ENCODE peak calls at places on chromosomes 13 and 19, in four cellular contexts. One of them, this sample, is unnamed.
A peak's percentile ranks its signal among the peaks of the same experiment; 100 is the strongest.

GRCh38 chr13:48580886-48581285 is 48.0 kb upstream of the RCBTB2 start:
- DNase-seq in HuH-7.5: no peak
- DNase-seq in A549: no peak
- DNase-seq in mucosa of gallbladder: no peak
- DNase-seq in this sample: no peak

GRCh38 chr19:11577451-11578341 is at the start of gene ACP5:
- DNase-seq in HuH-7.5: no peak
- DNase-seq in A549: no peak
- DNase-seq in mucosa of gallbladder: no peak
- DNase-seq in this sample: no peak

GRCh38 chr13:45196622-45197021 is 4.2 kb downstream of the KCTD4 start:
- DNase-seq in HuH-7.5: no peak
- DNase-seq in A549: no peak
- DNase-seq in mucosa of gallbladder: no peak
- DNase-seq in this sample: no peak

GRCh38 chr19:30135358-30135757 is 193.3 kb downstream of the URI1 start:
- DNase-seq in HuH-7.5: no peak
- DNase-seq in A549: no peak
- DNase-seq in mucosa of gallbladder: no peak
- DNase-seq in this sample: no peak

GRCh38 chr13:40402931-40403412 is 263.5 kb downstream of the FOXO1 start:
- DNase-seq in HuH-7.5: no peak
- DNase-seq in A549: peak; percentile 19
- DNase-seq in mucosa of gallbladder: no peak
- DNase-seq in this sample: peak; percentile 47

GRCh38 chr13:72920097-72920496 is 138.2 kb downstream of the PIBF1 start:
- DNase-seq in HuH-7.5: no peak
- DNase-seq in A549: no peak
- DNase-seq in mucosa of gallbladder: no peak
- DNase-seq in this sample: no peak

GRCh38 chr19:8371011-8371804 is 7.3 kb downstream of the ANGPTL4 start:
- DNase-seq in HuH-7.5: no peak
- DNase-seq in A549: no peak
- DNase-seq in mucosa of gallbladder: no peak
- DNase-seq in this sample: no peak

GRCh38 chr13:100235311-100235901 is 146.5 kb downstream of the PCCA start:
- DNase-seq in HuH-7.5: peak; percentile 12
- DNase-seq in A549: peak; percentile 23
- DNase-seq in mucosa of gallbladder: peak; percentile 26
- DNase-seq in this sample: no peak

GRCh38 chr13:26062853-26063444 is 11.1 kb upstream of the SHISA2 start:
- DNase-seq in HuH-7.5: peak; percentile 27
- DNase-seq in A549: no peak
- DNase-seq in mucosa of gallbladder: peak; percentile 53
- DNase-seq in this sample: peak; percentile 59

GRCh38 chr13:48235100-48235813 is 2.3 kb downstream of the ITM2B start:
- DNase-seq in HuH-7.5: no peak
- DNase-seq in A549: no peak
- DNase-seq in mucosa of gallbladder: no peak
- DNase-seq in this sample: no peak

GRCh38 chr19:18542936-18543813 is at the start of gene FKBP8:
- DNase-seq in HuH-7.5: peak; percentile 98
- DNase-seq in A549: peak; percentile 84
- DNase-seq in mucosa of gallbladder: peak; percentile 94
- DNase-seq in this sample: peak; percentile 95

GRCh38 chr13:113880651-113881611 is 17.1 kb upstream of the GAS6 start:
- DNase-seq in HuH-7.5: no peak
- DNase-seq in A549: no peak
- DNase-seq in mucosa of gallbladder: no peak
- DNase-seq in this sample: no peak

GRCh38 chr19:43362179-43362578 is 8.7 kb downstream of the CD177 start:
- DNase-seq in HuH-7.5: no peak
- DNase-seq in A549: no peak
- DNase-seq in mucosa of gallbladder: no peak
- DNase-seq in this sample: no peak

GRCh38 chr13:42753697-42754096 is 27.7 kb upstream of the FAM216B start:
- DNase-seq in HuH-7.5: no peak
- DNase-seq in A549: no peak
- DNase-seq in mucosa of gallbladder: no peak
- DNase-seq in this sample: no peak

GRCh38 chr19:34430738-34431625 is 2.8 kb downstream of the UBA2 start:
- DNase-seq in HuH-7.5: peak; percentile 73
- DNase-seq in A549: peak; percentile 98
- DNase-seq in mucosa of gallbladder: no peak
- DNase-seq in this sample: peak; percentile 43

GRCh38 chr13:39773833-39774232 is 118.4 kb downstream of the COG6 start:
- DNase-seq in HuH-7.5: no peak
- DNase-seq in A549: no peak
- DNase-seq in mucosa of gallbladder: no peak
- DNase-seq in this sample: no peak

GRCh38 chr13:99830931-99831330 is 140.6 kb downstream of the ZIC5 start:
- DNase-seq in HuH-7.5: no peak
- DNase-seq in A549: no peak
- DNase-seq in mucosa of gallbladder: no peak
- DNase-seq in this sample: no peak

GRCh38 chr13:112532837-112533745 is 54.9 kb downstream of the TUBGCP3 start:
- DNase-seq in HuH-7.5: no peak
- DNase-seq in A549: no peak
- DNase-seq in mucosa of gallbladder: no peak
- DNase-seq in this sample: no peak

GRCh38 chr19:3198901-3199700 is 13.4 kb downstream of the NCLN start:
- DNase-seq in HuH-7.5: no peak
- DNase-seq in A549: no peak
- DNase-seq in mucosa of gallbladder: no peak
- DNase-seq in this sample: no peak

GRCh38 chr13:45276887-45277286 is 64.1 kb downstream of the TPT1 start:
- DNase-seq in HuH-7.5: no peak
- DNase-seq in A549: no peak
- DNase-seq in mucosa of gallbladder: no peak
- DNase-seq in this sample: no peak

GRCh38 chr19:40219721-40220276 is 1.6 kb upstream of the TTC9B start:
- DNase-seq in HuH-7.5: no peak
- DNase-seq in A549: peak; percentile 95
- DNase-seq in mucosa of gallbladder: peak; percentile 35
- DNase-seq in this sample: no peak

GRCh38 chr13:95643471-95643813 is 1.1 kb downstream of the DZIP1 start:
- DNase-seq in HuH-7.5: no peak
- DNase-seq in A549: no peak
- DNase-seq in mucosa of gallbladder: no peak
- DNase-seq in this sample: no peak

GRCh38 chr13:98327326-98328314 is 150.6 kb upstream of the RNF113B start:
- DNase-seq in HuH-7.5: no peak
- DNase-seq in A549: no peak
- DNase-seq in mucosa of gallbladder: no peak
- DNase-seq in this sample: peak; percentile 78

GRCh38 chr13:73428706-73429105 is 369.9 kb downstream of the KLF5 start:
- DNase-seq in HuH-7.5: no peak
- DNase-seq in A549: no peak
- DNase-seq in mucosa of gallbladder: no peak
- DNase-seq in this sample: no peak

GRCh38 chr19:35034005-35034502 is 3.8 kb downstream of the SCN1B start:
- DNase-seq in HuH-7.5: no peak
- DNase-seq in A549: no peak
- DNase-seq in mucosa of gallbladder: no peak
- DNase-seq in this sample: no peak

GRCh38 chr13:100208596-100208995 is 119.7 kb downstream of the PCCA start:
- DNase-seq in HuH-7.5: no peak
- DNase-seq in A549: no peak
- DNase-seq in mucosa of gallbladder: no peak
- DNase-seq in this sample: no peak

GRCh38 chr13:48437381-48437780 is 24.5 kb upstream of the LPAR6 start:
- DNase-seq in HuH-7.5: no peak
- DNase-seq in A549: no peak
- DNase-seq in mucosa of gallbladder: peak; percentile 43
- DNase-seq in this sample: no peak

GRCh38 chr13:23953860-23954512 is 56.7 kb upstream of the C1QTNF9B start:
- DNase-seq in HuH-7.5: no peak
- DNase-seq in A549: no peak
- DNase-seq in mucosa of gallbladder: no peak
- DNase-seq in this sample: no peak

GRCh38 chr19:51702103-51702753 is 9.1 kb downstream of the SPACA6 start:
- DNase-seq in HuH-7.5: no peak
- DNase-seq in A549: peak; percentile 74
- DNase-seq in mucosa of gallbladder: peak; percentile 87
- DNase-seq in this sample: peak; percentile 80

GRCh38 chr13:43874512-43875092 is 4.9 kb downstream of the CCDC122 start:
- DNase-seq in HuH-7.5: no peak
- DNase-seq in A549: peak; percentile 2
- DNase-seq in mucosa of gallbladder: no peak
- DNase-seq in this sample: peak; percentile 10

GRCh38 chr19:3075605-3076431 is 13.5 kb upstream of the TLE5 start:
- DNase-seq in HuH-7.5: peak; percentile 67
- DNase-seq in A549: no peak
- DNase-seq in mucosa of gallbladder: peak; percentile 54
- DNase-seq in this sample: peak; percentile 61

GRCh38 chr13:50485979-50486935 is 357.2 kb downstream of the DLEU7 start:
- DNase-seq in HuH-7.5: no peak
- DNase-seq in A549: no peak
- DNase-seq in mucosa of gallbladder: no peak
- DNase-seq in this sample: no peak

GRCh38 chr13:31908696-31909386 is 122.7 kb upstream of the FRY start:
- DNase-seq in HuH-7.5: no peak
- DNase-seq in A549: no peak
- DNase-seq in mucosa of gallbladder: no peak
- DNase-seq in this sample: no peak

GRCh38 chr19:10927691-10928562 is 512 bp downstream of the YIPF2 start:
- DNase-seq in HuH-7.5: no peak
- DNase-seq in A549: no peak
- DNase-seq in mucosa of gallbladder: no peak
- DNase-seq in this sample: no peak